ENCODE peak calls at places on chromosomes 4 and X, in five cellular contexts. H, K, Z, Y and Q are unnamed samples.

GRCh38 chr4:52892880-52893279 is 30.8 kb downstream of the RASL11B start:
- DNase-seq in Y (no peak), Z (no peak), H (no peak), K (no peak), Q (no peak)

GRCh38 chr4:119897260-119897659 is 169.4 kb downstream of the MAD2L1 start:
- DNase-seq in K (no peak), H (no peak), Y (no peak), Z (no peak), Q (no peak)

GRCh38 chrX:24347871-24348270 is 12.6 kb upstream of the SUPT20HL1 start:
- DNase-seq in Y (no peak), K (no peak), H (no peak), Z (no peak), Q (no peak)

GRCh38 chrX:34656467-34656841 is 631 bp downstream of the TMEM47 start:
- DNase-seq in H (no peak), K (no peak), Z (no peak), Y (no peak), Q (no peak)

GRCh38 chr4:130233377-130234047 is 1137.6 kb downstream of the C4orf33 start:
- DNase-seq in Z (no peak), K (no peak), Y (no peak), H (no peak), Q (no peak)

GRCh38 chr4:97142405-97142804 is 1000.9 kb downstream of the STPG2 start:
- DNase-seq in Y (no peak), H (no peak), K (no peak), Z (no peak), Q (no peak)

GRCh38 chr4:154626793-154627484 is 14.5 kb upstream of the FGG start:
- DNase-seq in H (peak; percentile 61), Z (peak; percentile 74), K (peak; percentile 25), Y (no peak), Q (peak; percentile 15)

GRCh38 chrX:68997911-68998310 is 167.3 kb downstream of the PJA1 start:
- DNase-seq in K (no peak), Z (no peak), H (no peak), Y (no peak), Q (no peak)

GRCh38 chr4:56641494-56642051 is 39.5 kb downstream of the HOPX start:
- DNase-seq in K (no peak), Y (no peak), H (no peak), Z (no peak), Q (no peak)

GRCh38 chrX:46044486-46044885 is 500.7 kb downstream of the ZNF674 start:
- DNase-seq in Y (no peak), Z (no peak), H (no peak), K (no peak), Q (no peak)

GRCh38 chrX:69161786-69162349 is 3.4 kb downstream of the PJA1 start:
- DNase-seq in Z (no peak), H (no peak), Y (no peak), K (no peak), Q (no peak)

GRCh38 chrX:106000203-106000602 is 38.3 kb downstream of the SERPINA7 start:
- DNase-seq in Y (no peak), Z (no peak), H (no peak), K (no peak), Q (no peak)

GRCh38 chr4:8332038-8332857 is 62.7 kb downstream of the HTRA3 start:
- DNase-seq in Z (no peak), Y (no peak), K (no peak), H (no peak), Q (no peak)

GRCh38 chrX:39903937-39904336 is 193.8 kb downstream of the BCOR start:
- DNase-seq in Z (no peak), Y (no peak), K (no peak), H (peak; percentile 43), Q (no peak)

GRCh38 chr4:72326692-72327632 is 242.1 kb downstream of the ADAMTS3 start:
- DNase-seq in H (no peak), K (no peak), Y (no peak), Z (peak; percentile 2), Q (no peak)

GRCh38 chr4:38412137-38412536 is 251.9 kb upstream of the KLF3 start:
- DNase-seq in Z (no peak), H (no peak), K (no peak), Y (no peak), Q (no peak)

GRCh38 chr4:26819026-26819425 is 41.6 kb upstream of the STIM2 start:
- DNase-seq in Y (no peak), H (no peak), Z (no peak), K (no peak), Q (no peak)

GRCh38 chr4:91427171-91427570 is 876.6 kb upstream of the GRID2 start:
- DNase-seq in Z (no peak), H (no peak), Y (no peak), K (no peak), Q (no peak)

GRCh38 chr4:24595662-24596061 is 11.3 kb upstream of the DHX15 start:
- DNase-seq in Y (no peak), K (no peak), H (no peak), Z (no peak), Q (no peak)

GRCh38 chr4:37686373-37687174 is at the start of gene RELL1:
- DNase-seq in K (peak; percentile 100), H (peak; percentile 100), Z (peak; percentile 97), Y (peak; percentile 97), Q (peak; percentile 96)

GRCh38 chrX:136909119-136909705 is 28.7 kb upstream of the RBMX start:
- DNase-seq in K (peak; percentile 72), Y (peak; percentile 65), H (peak; percentile 81), Z (peak; percentile 90), Q (peak; percentile 75)

GRCh38 chr4:76388160-76388908 is 32.6 kb downstream of the CCDC158 start:
- DNase-seq in K (no peak), Z (no peak), Y (no peak), H (no peak), Q (no peak)

GRCh38 chr4:53777244-53777984 is 186.1 kb upstream of the LNX1 start:
- DNase-seq in H (no peak), K (no peak), Y (no peak), Z (no peak), Q (no peak)

GRCh38 chr4:80069837-80070788 is 2.9 kb downstream of the ANTXR2 start:
- DNase-seq in H (no peak), Y (no peak), K (no peak), Z (no peak), Q (no peak)

GRCh38 chr4:89837385-89837995 is 529 bp upstream of the SNCA start:
- DNase-seq in H (peak; percentile 46), Y (no peak), Z (peak; percentile 14), K (peak; percentile 72), Q (no peak)

GRCh38 chrX:46627700-46628405 is 54.3 kb downstream of the CHST7 start:
- DNase-seq in Y (no peak), H (no peak), K (no peak), Z (no peak), Q (no peak)

GRCh38 chr4:152817331-152817730 is 37.6 kb downstream of the ARFIP1 start:
- DNase-seq in Y (no peak), H (no peak), Z (no peak), K (no peak), Q (no peak)

GRCh38 chr4:155512069-155512468 is 135.3 kb upstream of the MAP9 start:
- DNase-seq in H (no peak), Y (no peak), Z (no peak), K (no peak), Q (no peak)